ENCODE peak calls at places on chromosomes 6 and 20, in four cellular contexts. X is brain microvascular endothelial cell, Z is mucosa of descending colon, V is astrocyte of the cerebellum. W is an unnamed sample.
A peak's percentile ranks its signal among the peaks of the same experiment; 100 is the strongest.

GRCh38 chr20:52025938-52026337 is 165.6 kb downstream of the ZFP64 start:
- DNase-seq in X (no peak), Z (no peak), V (no peak), W (no peak)

GRCh38 chr6:83815631-83816030 is 37.5 kb upstream of the RIPPLY2 start:
- DNase-seq in X (peak; percentile 13), Z (no peak), V (no peak), W (no peak)

GRCh38 chr20:32451682-32452461 is 93.7 kb downstream of the ASXL1 start:
- DNase-seq in X (no peak), Z (peak; percentile 30), V (no peak), W (no peak)

GRCh38 chr6:101294676-101295075 is 98.8 kb upstream of the GRIK2 start:
- DNase-seq in X (peak; percentile 52), Z (no peak), V (peak; percentile 1), W (no peak)

GRCh38 chr6:104799134-104799657 is 60.5 kb downstream of the HACE1 start:
- DNase-seq in X (no peak), Z (no peak), V (no peak), W (no peak)

GRCh38 chr6:159075506-159076100 is 30.8 kb upstream of the TAGAP start:
- DNase-seq in X (peak; percentile 17), Z (no peak), V (no peak), W (no peak)

GRCh38 chr6:52243282-52243893 is 912 bp downstream of the IL17F start:
- DNase-seq in X (no peak), Z (no peak), V (no peak), W (no peak)

GRCh38 chr20:10511166-10511506 is 76.0 kb downstream of the SLX4IP start:
- DNase-seq in X (no peak), Z (no peak), V (no peak), W (no peak)

GRCh38 chr6:15264902-15265761 is 19.3 kb downstream of the JARID2 start:
- DNase-seq in X (no peak), Z (no peak), V (peak; percentile 79), W (no peak)

GRCh38 chr6:1306133-1306532 is 5.8 kb upstream of the FOXQ1 start:
- DNase-seq in X (no peak), Z (no peak), V (no peak), W (no peak)

GRCh38 chr6:63503199-63503598 is 69.1 kb upstream of the LOC128125822 start:
- DNase-seq in X (no peak), Z (no peak), V (no peak), W (no peak)

GRCh38 chr20:50121858-50122271 is 8.9 kb upstream of the UBE2V1 start:
- DNase-seq in X (no peak), Z (no peak), V (no peak), W (no peak)

GRCh38 chr20:35369804-35370203 is 42.0 kb downstream of the UQCC1 start:
- DNase-seq in X (peak; percentile 61), Z (no peak), V (peak; percentile 36), W (no peak)

GRCh38 chr6:166297606-166298005 is 10.6 kb downstream of the PRR18 start:
- DNase-seq in X (no peak), Z (no peak), V (no peak), W (no peak)

GRCh38 chr6:37622639-37623038 is 75.0 kb downstream of the MDGA1 start:
- DNase-seq in X (no peak), Z (no peak), V (no peak), W (no peak)

GRCh38 chr20:44199877-44200276 is 10.7 kb downstream of the OSER1 start:
- DNase-seq in X (no peak), Z (no peak), V (no peak), W (no peak)

GRCh38 chr6:90739339-90739738 is 152.5 kb upstream of the MAP3K7 start:
- DNase-seq in X (no peak), Z (no peak), V (no peak), W (no peak)

GRCh38 chr6:64732888-64733287 is 974.1 kb downstream of the EYS start:
- DNase-seq in X (no peak), Z (no peak), V (no peak), W (no peak)
- TF ChIP-seq CTCF in X (peak; percentile 30), Z (no peak), V (no peak), W (no peak)

GRCh38 chr20:25081065-25081729 is 744 bp downstream of the VSX1 start:
- DNase-seq in X (no peak), Z (no peak), V (no peak), W (peak; percentile 56)
- TF ChIP-seq CTCF in X (peak; percentile 2), Z (no peak), V (no peak), W (no peak)

GRCh38 chr20:3632311-3633004 is 30.7 kb downstream of the GFRA4 start:
- DNase-seq in X (no peak), Z (no peak), V (no peak), W (no peak)
- TF ChIP-seq CTCF in X (no peak), Z (no peak), V (no peak), W (no peak)

DNA sequence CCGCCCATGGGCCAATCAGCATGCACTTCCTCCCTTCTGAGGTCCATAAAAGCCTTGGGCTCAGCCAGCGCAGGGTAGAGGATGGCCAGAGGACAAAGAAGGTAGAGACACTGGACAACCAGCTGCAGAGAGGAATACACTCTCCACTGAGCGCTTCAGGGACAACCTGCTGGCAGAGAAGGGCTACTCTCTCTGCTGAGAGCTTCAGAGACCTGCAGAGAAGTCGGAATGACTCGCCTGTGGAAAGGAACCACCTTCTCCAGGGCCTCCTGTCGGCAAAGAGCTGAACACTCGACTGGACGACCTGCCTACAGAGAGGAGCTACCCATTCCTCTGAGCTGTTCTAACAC is 31.4 kb upstream of the SLA2 start:
- DNase-seq in X (no peak), Z (no peak), V (no peak), W (no peak)
- TF ChIP-seq CTCF in X (no peak), Z (no peak), V (no peak), W (no peak)

W was measured in GM13976.